ENCODE peak calls at places on chromosomes 3 and 15, in nine cellular contexts. K is thoracic aorta, M is pancreas, R is vagina, S is MM.1S, H is SK-N-MC, F is uterus, L is substantia nigra, I is coronary artery. V is an unnamed sample.

GRCh38 chr3:186365202-186365974 is 3.4 kb upstream of the DGKG start:
- DNase-seq in K (peak; percentile 51), R (no peak), H (no peak), I (peak; percentile 84), L (no peak), F (peak; percentile 29), M (no peak), S (no peak), V (no peak)

GRCh38 chr3:40971191-40972168 is 227.8 kb upstream of the CTNNB1 start:
- DNase-seq in I (peak; percentile 91), H (no peak), F (peak; percentile 86), M (no peak), S (peak; percentile 88), R (peak; percentile 98), K (peak; percentile 68), L (no peak), V (no peak)

GRCh38 chr15:75170711-75171341 is 30.9 kb upstream of the C15orf39 start:
- DNase-seq in R (no peak), K (no peak), L (no peak), H (no peak), I (no peak), F (no peak), M (no peak), S (no peak), V (no peak)

GRCh38 chr3:111763968-111764367 is 95.1 kb upstream of the PHLDB2 start:
- DNase-seq in I (no peak), F (no peak), M (no peak), H (no peak), R (no peak), K (no peak), S (no peak), L (no peak), V (no peak)

GRCh38 chr3:25910997-25911396 is 121.1 kb downstream of the OXSM start:
- DNase-seq in I (no peak), H (no peak), L (no peak), S (peak; percentile 24), F (no peak), R (no peak), M (no peak), K (no peak), V (no peak)

GRCh38 chr3:122055215-122055614 is at the start of gene CD86:
- DNase-seq in F (no peak), K (no peak), M (no peak), R (no peak), I (no peak), S (no peak), L (no peak), H (no peak), V (no peak)

GRCh38 chr3:64267774-64268604 is 42.7 kb upstream of the PRICKLE2 start:
- DNase-seq in S (no peak), H (no peak), R (peak; percentile 93), F (peak; percentile 78), I (peak; percentile 87), L (peak; percentile 35), M (peak; percentile 59), K (no peak), V (peak; percentile 67)

GRCh38 chr3:48215466-48215865 is 7.8 kb upstream of the CAMP start:
- DNase-seq in K (no peak), S (no peak), H (no peak), L (no peak), F (peak; percentile 59), R (peak; percentile 94), I (no peak), M (no peak), V (no peak)

GRCh38 chr3:45226206-45226915 is at the start of gene TMEM158:
- DNase-seq in I (no peak), F (peak; percentile 87), L (peak; percentile 21), K (peak; percentile 41), R (no peak), H (no peak), M (peak; percentile 91), S (peak; percentile 83), V (peak; percentile 18)

GRCh38 chr15:63497642-63498100 is 6.7 kb upstream of the USP3 start:
- DNase-seq in I (no peak), H (no peak), M (no peak), F (no peak), L (no peak), R (no peak), S (no peak), K (no peak), V (no peak)

GRCh38 chr3:45479627-45480026 is 91.3 kb downstream of the LARS2 start:
- DNase-seq in F (no peak), L (no peak), S (no peak), M (no peak), H (no peak), R (no peak), K (no peak), I (no peak), V (no peak)

GRCh38 chr3:58333206-58334012 is 717 bp downstream of the PXK start:
- DNase-seq in S (peak; percentile 46), M (peak; percentile 62), I (peak; percentile 73), L (peak; percentile 28), R (no peak), F (peak; percentile 38), H (no peak), K (no peak), V (peak; percentile 57)

GRCh38 chr3:58329922-58330413 is 2.7 kb upstream of the PXK start:
- DNase-seq in L (no peak), M (no peak), S (no peak), F (no peak), R (no peak), I (no peak), H (no peak), K (no peak), V (no peak)

GRCh38 chr3:58331593-58332152 is 1.0 kb upstream of the PXK start:
- DNase-seq in S (no peak), L (no peak), F (no peak), I (no peak), R (no peak), M (no peak), K (no peak), H (no peak), V (no peak)

GRCh38 chr3:58334013-58334321 is 1.3 kb downstream of the PXK start:
- DNase-seq in R (no peak), L (no peak), S (no peak), H (no peak), K (no peak), M (no peak), I (no peak), F (no peak), V (no peak)

GRCh38 chr3:58332575-58333179 is at the start of gene PXK:
- DNase-seq in S (peak; percentile 78), F (peak; percentile 84), K (no peak), L (peak; percentile 80), I (peak; percentile 83), R (no peak), H (no peak), M (peak; percentile 95), V (peak; percentile 19)
- H3K27ac ChIP-seq in S (no peak within 1 kb of the TSS), F (peak within 1 kb of the TSS; percentile 58), K (peak within 1 kb of the TSS; percentile 36), L (peak within 1 kb of the TSS; percentile 99), I (peak within 1 kb of the TSS; percentile 78), R (peak within 1 kb of the TSS; percentile 84), H (no peak within 1 kb of the TSS), M (no peak within 1 kb of the TSS), V (peak within 1 kb of the TSS; percentile 97)

DNA sequence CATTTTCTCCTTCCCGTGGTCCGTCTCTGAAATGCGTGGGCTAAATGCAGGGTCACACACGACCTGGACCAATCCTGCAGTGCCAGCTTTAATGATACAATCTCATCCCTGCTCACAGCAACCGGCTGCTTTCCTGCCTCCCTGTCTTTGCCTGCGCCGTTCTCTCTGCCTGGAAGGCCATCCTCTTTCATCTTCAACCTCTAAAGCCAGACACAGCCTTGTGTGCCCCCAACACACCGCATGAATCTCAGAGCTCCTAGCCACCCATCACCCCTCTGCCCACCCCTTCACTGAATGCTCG is 14.7 kb downstream of the H1-8 start:
- DNase-seq in H (no peak), S (no peak), I (no peak), L (no peak), F (no peak), K (no peak), M (no peak), R (no peak), V (no peak)
- H3K27ac ChIP-seq in H (peak overlapping the region; percentile 79), S (no peak overlapping the region), I (peak overlapping the region; percentile 89), L (no peak overlapping the region), F (peak overlapping the region; percentile 58), K (peak overlapping the region; percentile 86), M (no peak overlapping the region), R (peak overlapping the region; percentile 85), V (no peak overlapping the region)

GRCh38 chr3:183013074-183013473 is 32.7 kb upstream of the DCUN1D1 start:
- DNase-seq in M (no peak), L (no peak), H (no peak), S (no peak), I (no peak), R (no peak), K (no peak), F (no peak), V (no peak)
- H3K27ac ChIP-seq in M (no peak overlapping the region), L (no peak overlapping the region), H (no peak overlapping the region), S (no peak overlapping the region), I (no peak overlapping the region), R (no peak overlapping the region), K (no peak overlapping the region), F (no peak overlapping the region), V (no peak overlapping the region)

GRCh38 chr3:139120336-139120971 is 75.8 kb upstream of the PRR23C start:
- DNase-seq in R (peak; percentile 84), H (no peak), L (no peak), S (no peak), F (no peak), I (no peak), M (no peak), K (no peak), V (no peak)

GRCh38 chr3:139118835-139119234 is 74.1 kb upstream of the PRR23C start:
- DNase-seq in I (peak; percentile 62), S (no peak), L (no peak), R (no peak), F (no peak), K (no peak), H (no peak), M (no peak), V (no peak)

GRCh38 chr3:139121513-139122220 is 77.0 kb upstream of the PRR23C start:
- DNase-seq in I (no peak), H (no peak), L (no peak), F (peak; percentile 33), K (no peak), S (no peak), R (no peak), M (no peak), V (no peak)

GRCh38 chr3:139117883-139118760 is 73.4 kb upstream of the PRR23C start:
- DNase-seq in F (no peak), M (no peak), S (no peak), K (no peak), R (peak; percentile 77), L (no peak), I (peak; percentile 66), H (no peak), V (no peak)

DNA sequence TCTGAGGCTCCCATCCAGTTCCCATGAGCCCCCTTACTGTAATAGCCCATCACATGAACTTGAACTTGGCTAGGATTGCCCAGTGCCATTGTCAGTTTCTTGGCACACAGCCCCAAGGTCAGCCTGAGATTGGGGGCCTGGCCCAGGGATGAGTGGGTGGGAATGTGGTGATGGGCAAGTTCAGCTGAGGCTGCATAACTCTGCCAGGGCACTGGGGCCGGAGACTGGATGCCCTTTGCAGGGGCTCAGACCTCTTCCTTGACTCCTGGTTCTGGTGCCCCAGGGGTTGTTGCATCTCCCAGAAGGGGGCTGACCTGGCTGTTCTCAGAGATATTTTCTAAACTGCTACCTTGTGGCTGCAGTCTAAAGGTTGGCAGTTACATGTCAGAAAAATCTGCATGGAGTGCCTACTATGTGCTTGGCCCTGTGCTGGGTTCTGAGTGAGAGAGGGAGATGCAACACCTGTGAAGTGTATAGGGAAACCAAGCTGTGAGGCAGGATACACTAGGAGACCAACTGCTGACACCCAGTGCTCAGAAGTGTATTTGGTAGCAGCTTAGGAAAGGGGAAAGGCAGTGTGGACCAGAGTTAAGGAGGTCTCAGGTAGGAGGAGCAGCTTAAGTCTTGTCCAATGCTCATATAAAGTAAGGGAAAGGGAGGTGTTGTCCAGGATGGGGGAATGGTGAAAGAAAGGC is 74.8 kb upstream of the PRR23C start:
- DNase-seq in K (no peak), R (peak; percentile 78), F (no peak), M (no peak), I (no peak), H (no peak), L (no peak), S (no peak), V (no peak)
- H3K27ac ChIP-seq in K (no peak overlapping the region), R (peak overlapping the region; percentile 17), F (no peak overlapping the region), M (no peak overlapping the region), I (no peak overlapping the region), H (no peak overlapping the region), L (no peak overlapping the region), S (no peak overlapping the region), V (no peak overlapping the region)

V was measured in caudate nucleus.